ENCODE peak calls at places on chromosome 14, in ten cellular contexts. C is MCF 10A, M is neural crest cell, T is progenitor cell of endocrine pancreas, F is psoas muscle, G is tibial artery, Q is AG10803, N is GM13977, R is Panc1, Z is HFF-Myc. A is an unnamed sample.
A peak's percentile ranks its signal among the peaks of the same experiment; 100 is the strongest.

GRCh38 chr14:75926431-75926830 is 55.4 kb downstream of the TGFB3 start:
- DNase-seq in C (no peak), M (no peak), T (no peak), F (no peak), G (no peak), Q (no peak), N (no peak), R (no peak), Z (no peak), A (no peak)

GRCh38 chr14:81366259-81366658 is 33.9 kb downstream of the STON2 start:
- DNase-seq in C (peak; percentile 10), M (no peak), T (no peak), F (no peak), G (no peak), Q (no peak), N (no peak), R (no peak), Z (no peak), A (no peak)

GRCh38 chr14:72573725-72574426 is 320.0 kb downstream of the DPF3 start:
- DNase-seq in C (no peak), M (no peak), T (no peak), F (no peak), G (no peak), Q (no peak), N (no peak), R (no peak), Z (no peak), A (no peak)

GRCh38 chr14:78982551-78982950 is 812.4 kb downstream of the NRXN3 start:
- DNase-seq in C (no peak), M (no peak), T (no peak), F (no peak), G (no peak), Q (peak; percentile 25), N (no peak), R (no peak), Z (no peak), A (no peak)

GRCh38 chr14:32100175-32100574 is 23.1 kb downstream of the ARHGAP5 start:
- DNase-seq in C (no peak), M (no peak), T (no peak), F (no peak), G (no peak), Q (no peak), N (no peak), R (no peak), Z (no peak), A (no peak)

GRCh38 chr14:71354801-71355200 is 447.5 kb downstream of the PCNX1 start:
- DNase-seq in C (peak; percentile 34), M (no peak), T (no peak), F (no peak), G (no peak), Q (peak; percentile 9), N (no peak), R (no peak), Z (no peak), A (no peak)

GRCh38 chr14:23478109-23478698 is 8.7 kb downstream of the NGDN start:
- DNase-seq in C (peak; percentile 58), M (peak; percentile 54), T (peak; percentile 27), F (peak; percentile 46), G (peak; percentile 46), Q (peak; percentile 68), N (peak; percentile 50), R (peak; percentile 33), Z (no peak), A (peak; percentile 47)

GRCh38 chr14:57355081-57355480 is 35.3 kb upstream of the NAA30 start:
- DNase-seq in C (no peak), M (no peak), T (no peak), F (no peak), G (no peak), Q (no peak), N (no peak), R (no peak), Z (no peak), A (no peak)

GRCh38 chr14:95173518-95173917 is 16.2 kb upstream of the DICER1 start:
- DNase-seq in C (no peak), M (no peak), T (no peak), F (no peak), G (no peak), Q (no peak), N (no peak), R (no peak), Z (no peak), A (no peak)

GRCh38 chr14:100654814-100655795 is 67.9 kb upstream of the BEGAIN start:
- DNase-seq in C (no peak), M (peak; percentile 47), T (peak; percentile 55), F (no peak), G (no peak), Q (no peak), N (peak; percentile 75), R (no peak), Z (no peak), A (peak; percentile 31)

GRCh38 chr14:77868552-77869300 is 68.8 kb downstream of the ADCK1 start:
- DNase-seq in C (no peak), M (no peak), T (no peak), F (no peak), G (no peak), Q (no peak), N (no peak), R (no peak), Z (no peak), A (no peak)

GRCh38 chr14:23056956-23057756 is at the start of gene CDH24:
- DNase-seq in C (peak; percentile 72), M (peak; percentile 72), T (peak; percentile 61), F (peak; percentile 71), G (peak; percentile 72), Q (peak; percentile 55), N (peak; percentile 92), R (no peak), Z (no peak), A (peak; percentile 63)

DNA sequence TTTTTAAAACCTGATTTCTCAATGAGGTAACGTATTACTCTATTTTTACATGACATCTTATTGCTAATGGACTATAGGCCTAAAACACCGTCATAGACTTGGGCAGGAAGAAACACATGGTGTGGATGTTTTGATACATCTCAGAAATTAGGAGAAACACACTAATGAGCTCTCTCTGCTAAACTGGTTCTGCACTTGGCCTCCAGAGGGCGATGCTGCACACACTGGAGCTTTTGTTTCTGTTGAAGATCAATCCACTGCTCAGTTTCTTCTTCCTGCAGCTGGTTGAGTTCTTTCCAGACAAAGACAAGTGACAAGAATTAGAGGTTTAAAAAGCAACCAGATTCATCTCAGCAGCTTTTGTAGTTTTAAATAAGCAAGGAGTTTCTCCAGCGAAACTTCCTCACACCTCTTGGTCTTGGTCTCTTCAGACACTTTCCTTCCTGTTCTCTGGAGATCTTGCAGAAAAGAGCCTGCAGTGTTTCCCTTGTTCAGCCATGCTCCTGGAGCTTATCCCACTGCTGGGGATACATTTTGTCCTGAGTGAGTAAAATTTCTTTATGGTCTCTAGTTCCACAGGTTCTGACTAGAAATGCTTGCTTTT is 178.5 kb upstream of the OR4E1 start:
- DNase-seq in C (peak; percentile 55), M (peak; percentile 71), T (peak; percentile 37), F (no peak), G (no peak), Q (no peak), N (peak; percentile 12), R (peak; percentile 45), Z (no peak), A (peak; percentile 48)
- TF ChIP-seq CTCF in C (peak; percentile 77), M (peak; percentile 82), T (peak; percentile 85), F (peak; percentile 23), G (no peak), Q (peak; percentile 51), N (peak; percentile 83), R (peak; percentile 84), Z (peak; percentile 57), A (peak; percentile 88)

GRCh38 chr14:85527006-85527405 is 2.9 kb upstream of the FLRT2 start:
- DNase-seq in C (no peak), M (no peak), T (no peak), F (no peak), G (no peak), Q (peak; percentile 76), N (no peak), R (no peak), Z (no peak), A (no peak)

GRCh38 chr14:85528882-85529585 is 910 bp upstream of the FLRT2 start:
- DNase-seq in C (peak; percentile 64), M (peak; percentile 5), T (no peak), F (no peak), G (no peak), Q (peak; percentile 89), N (no peak), R (no peak), Z (no peak), A (no peak)

GRCh38 chr14:85527458-85527857 is 2.5 kb upstream of the FLRT2 start:
- DNase-seq in C (peak; percentile 13), M (no peak), T (no peak), F (no peak), G (no peak), Q (no peak), N (no peak), R (no peak), Z (no peak), A (no peak)

GRCh38 chr14:85529803-85530574 is at the start of gene FLRT2:
- DNase-seq in C (peak; percentile 72), M (peak; percentile 25), T (peak; percentile 13), F (peak; percentile 61), G (peak; percentile 72), Q (peak; percentile 80), N (no peak), R (no peak), Z (no peak), A (no peak)

DNA sequence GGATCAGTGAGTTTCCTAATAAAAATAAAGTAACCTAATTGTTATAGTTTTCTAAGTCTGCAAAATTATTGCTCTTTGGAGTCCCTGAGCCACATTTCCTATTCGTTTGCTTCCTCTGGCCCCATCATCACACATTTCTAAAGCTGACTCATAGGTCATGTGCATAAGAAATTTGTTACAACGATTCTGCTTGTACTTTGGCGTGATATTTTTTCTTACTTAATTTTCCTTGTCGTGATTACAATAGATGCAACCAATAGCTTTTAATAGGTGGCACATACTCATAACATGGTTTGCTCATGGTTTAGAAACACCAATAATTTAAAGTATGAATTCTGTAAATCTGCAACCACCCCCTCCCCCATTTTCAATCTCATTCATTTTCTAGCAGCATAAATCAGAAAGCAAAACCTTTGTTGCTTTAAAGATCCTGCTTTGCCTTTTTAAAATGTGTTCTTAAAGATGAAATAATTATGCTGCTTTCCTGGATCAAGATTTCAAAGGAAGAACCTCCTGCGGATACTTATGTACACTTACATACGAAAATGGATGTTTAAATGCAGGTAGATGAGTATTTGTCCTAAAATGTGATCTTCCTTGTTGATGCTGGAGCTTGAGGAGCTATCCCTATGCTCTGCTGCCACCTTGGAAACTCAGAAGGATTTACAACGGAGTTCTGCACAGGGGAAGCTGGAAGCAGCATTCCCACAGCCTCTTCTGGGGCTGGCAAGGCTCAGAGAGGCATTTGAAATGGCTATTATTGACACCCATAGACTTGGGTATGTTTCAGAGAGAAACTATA is 1.7 kb upstream of the FLRT2 start:
- DNase-seq in C (peak; percentile 88), M (peak; percentile 20), T (no peak), F (no peak), G (peak; percentile 39), Q (peak; percentile 93), N (no peak), R (no peak), Z (peak; percentile 82), A (no peak)
- TF ChIP-seq CTCF in C (peak; percentile 73), M (peak; percentile 63), T (peak; percentile 72), F (peak; percentile 41), G (no peak), Q (peak; percentile 84), N (no peak), R (peak; percentile 69), Z (peak; percentile 67), A (no peak)

GRCh38 chr14:93629636-93630035 is 158.6 kb downstream of the PRIMA1 start:
- DNase-seq in C (no peak), M (no peak), T (no peak), F (no peak), G (no peak), Q (no peak), N (no peak), R (no peak), Z (no peak), A (no peak)
- TF ChIP-seq CTCF in C (no peak), M (no peak), T (no peak), F (no peak), G (no peak), Q (no peak), N (no peak), R (no peak), Z (no peak), A (no peak)

GRCh38 chr14:91315844-91316267 is 71.4 kb upstream of the GPR68 start:
- DNase-seq in C (no peak), M (no peak), T (no peak), F (no peak), G (no peak), Q (no peak), N (peak; percentile 91), R (no peak), Z (no peak), A (peak; percentile 73)
- TF ChIP-seq CTCF in C (no peak), M (no peak), T (no peak), F (no peak), G (no peak), Q (no peak), N (peak; percentile 26), R (no peak), Z (no peak), A (no peak)

A was measured in natural killer cell.